ENCODE peak calls at places on chromosomes 12 and 14, in four cellular contexts. T is HCT116, P is H1, H is HepG2. J is an unnamed sample.

GRCh38 chr14:101282418-101282817 is 278.9 kb upstream of the DIO3 start:
- DNase-seq in T (no peak), P (no peak), H (no peak), J (no peak)

GRCh38 chr12:77049767-77050353 is 15.5 kb downstream of the E2F7 start:
- DNase-seq in T (peak; percentile 63), P (no peak), H (peak; percentile 69), J (peak; percentile 69)

GRCh38 chr12:80776706-80777105 is 60.0 kb downstream of the MYF5 start:
- DNase-seq in T (no peak), P (no peak), H (no peak), J (no peak)

GRCh38 chr14:70601162-70601561 is 707 bp upstream of the MED6 start:
- DNase-seq in T (no peak), P (no peak), H (no peak), J (no peak)

GRCh38 chr12:120115066-120115465 is 1.5 kb downstream of the RAB35 start:
- DNase-seq in T (no peak), P (no peak), H (no peak), J (no peak)

GRCh38 chr14:95011449-95012020 is 145.8 kb downstream of the DICER1 start:
- DNase-seq in T (no peak), P (no peak), H (no peak), J (no peak)

GRCh38 chr12:49342914-49343731 is 3.6 kb upstream of the DNAJC22 start:
- DNase-seq in T (no peak), P (no peak), H (no peak), J (peak; percentile 27)

GRCh38 chr12:83904175-83904574 is 1008.4 kb downstream of the SLC6A15 start:
- DNase-seq in T (no peak), P (no peak), H (no peak), J (no peak)

GRCh38 chr12:111359231-111359913 is 9.5 kb downstream of the PHETA1 start:
- DNase-seq in T (no peak), P (no peak), H (no peak), J (no peak)

GRCh38 chr14:76887196-76887595 is 61.0 kb downstream of the LRRC74A start:
- DNase-seq in T (no peak), P (no peak), H (no peak), J (no peak)

GRCh38 chr14:22225526-22226133 is 363.4 kb downstream of the DAD1 start:
- DNase-seq in T (no peak), P (no peak), H (no peak), J (no peak)

GRCh38 chr14:86296173-86296572 is 766.2 kb downstream of the FLRT2 start:
- DNase-seq in T (no peak), P (no peak), H (no peak), J (no peak)

GRCh38 chr12:27608890-27609289 is 84.9 kb downstream of the PPFIBP1 start:
- DNase-seq in T (no peak), P (no peak), H (no peak), J (no peak)

GRCh38 chr14:23365353-23366162 is 586 bp upstream of the EFS start:
- DNase-seq in T (no peak), P (no peak), H (no peak), J (no peak)

GRCh38 chr14:50928002-50928635 is 16.2 kb downstream of the PYGL start:
- DNase-seq in T (no peak), P (no peak), H (no peak), J (no peak)

GRCh38 chr12:39032034-39032433 is 126.6 kb upstream of the CPNE8 start:
- DNase-seq in T (no peak), P (no peak), H (no peak), J (no peak)

GRCh38 chr12:132000286-132000872 is 50.6 kb downstream of the EP400 start:
- DNase-seq in T (no peak), P (no peak), H (no peak), J (no peak)

GRCh38 chr14:49420201-49420600 is 166.0 kb downstream of the RPS29 start:
- DNase-seq in T (no peak), P (no peak), H (no peak), J (no peak)

GRCh38 chr14:52455291-52456088 is 96.8 kb downstream of the TXNDC16 start:
- DNase-seq in T (no peak), P (no peak), H (no peak), J (no peak)
- TF ChIP-seq FOSL1 in T (no peak), P (no peak), H (no peak), J (no peak)

GRCh38 chr12:127620956-127621355 is 646.0 kb upstream of the TMEM132C start:
- DNase-seq in T (no peak), P (no peak), H (no peak), J (no peak)
- H3K79me2 ChIP-seq in T (no peaks in the 10 kb centered on the region), P (no peaks in the 10 kb centered on the region), H (no peaks in the 10 kb centered on the region), J (no peaks in the 10 kb centered on the region)

GRCh38 chr14:31449136-31449535 is 8.2 kb downstream of the DTD2 start:
- DNase-seq in T (no peak), P (no peak), H (no peak), J (no peak)

GRCh38 chr14:31445703-31446102 is 11.6 kb downstream of the DTD2 start:
- DNase-seq in T (no peak), P (no peak), H (no peak), J (no peak)

GRCh38 chr14:31449971-31450610 is 7.2 kb downstream of the DTD2 start:
- DNase-seq in T (peak; percentile 7), P (no peak), H (peak; percentile 68), J (peak; percentile 13)
- TF ChIP-seq FOSL1 in T (no peak), P (no peak), H (no peak), J (no peak)

GRCh38 chr14:91926131-91926890 is 21.2 kb downstream of the FBLN5 start:
- DNase-seq in T (no peak), P (no peak), H (no peak), J (no peak)
- H3K79me2 ChIP-seq in T (no peaks in the 10 kb centered on the region), P (no peaks in the 10 kb centered on the region), H (no peaks in the 10 kb centered on the region), J (no peaks in the 10 kb centered on the region)

GRCh38 chr12:117202556-117202955 is 12.3 kb upstream of the FBXO21 start:
- DNase-seq in T (no peak), P (no peak), H (no peak), J (no peak)
- TF ChIP-seq FOSL1 in T (no peak), P (no peak), H (no peak), J (no peak)

GRCh38 chr12:14959463-14959862 is 1.9 kb downstream of the ARHGDIB start:
- DNase-seq in T (no peak), P (no peak), H (no peak), J (no peak)

GRCh38 chr12:14959916-14960315 is 1.5 kb downstream of the ARHGDIB start:
- DNase-seq in T (no peak), P (no peak), H (no peak), J (no peak)

GRCh38 chr12:14961466-14962155 is at the start of gene ARHGDIB:
- DNase-seq in T (no peak), P (no peak), H (no peak), J (no peak)

GRCh38 chr12:14962180-14962579 is 779 bp upstream of the ARHGDIB start:
- DNase-seq in T (no peak), P (no peak), H (no peak), J (no peak)

GRCh38 chr12:14960548-14961465 is 594 bp downstream of the ARHGDIB start:
- DNase-seq in T (no peak), P (no peak), H (no peak), J (peak; percentile 37)
- H3K79me2 ChIP-seq in T (no peaks in the 10 kb centered on the region), P (no peaks in the 10 kb centered on the region), H (no peaks in the 10 kb centered on the region), J (no peaks in the 10 kb centered on the region)